ENCODE peak calls at places on chromosomes 12 and 14, in four cellular contexts. O is effector CD8-positive, alpha-beta T cell; Z is breast epithelium; S is activated CD4-positive, alpha-beta T cell treated with anti-CD3 and anti-CD28 coated beads for 1 hour. C is an unnamed sample.

GRCh38 chr12:108816652-108817335 is 40.6 kb downstream of the SSH1 start:
- DNase-seq in O (no peak), Z (no peak), S (no peak), C (no peak)

GRCh38 chr12:113812431-113813228 is 153.5 kb downstream of the RBM19 start:
- DNase-seq in O (no peak), Z (no peak), S (no peak), C (no peak)

GRCh38 chr14:92943855-92944570 is 21.1 kb downstream of the CHGA start:
- DNase-seq in O (no peak), Z (no peak), S (no peak), C (no peak)

GRCh38 chr14:91315844-91316267 is 71.4 kb upstream of the GPR68 start:
- DNase-seq in O (peak), Z (no peak), S (peak), C (peak)

GRCh38 chr12:58364389-58365086 is 423.2 kb downstream of the ATP23 start:
- DNase-seq in O (no peak), Z (no peak), S (no peak), C (no peak)

GRCh38 chr12:113194971-113195391 is 9.5 kb downstream of the RITA1 start:
- DNase-seq in O (no peak), Z (no peak), S (no peak), C (no peak)

GRCh38 chr12:66600805-66601392 is 78.0 kb downstream of the GRIP1 start:
- DNase-seq in O (no peak), Z (no peak), S (no peak), C (no peak)

GRCh38 chr12:54378791-54379400 is 5.6 kb downstream of the ZNF385A start:
- DNase-seq in O (no peak), Z (no peak), S (no peak), C (no peak)

GRCh38 chr14:74018029-74018703 is 922 bp downstream of the ENTPD5 start:
- DNase-seq in O (no peak), Z (no peak), S (no peak), C (no peak)